ENCODE peak calls at places on chromosomes 3 and 15, in six cellular contexts. C is HepG2, F is HL-60, V is K562, U is GM12878, I is H1. K is an unnamed sample.
A peak's percentile ranks its signal among the peaks of the same experiment; 100 is the strongest.

GRCh38 chr15:95693917-95694316 is 636.6 kb upstream of the NR2F2 start:
- DNase-seq in C (no peak), F (no peak), V (no peak), U (no peak), I (no peak), K (no peak)

GRCh38 chr15:65246026-65246714 is 34.9 kb upstream of the CILP start:
- DNase-seq in C (no peak), F (no peak), V (no peak), U (no peak), I (no peak), K (no peak)

GRCh38 chr15:92666780-92667179 is 11.2 kb upstream of the FAM174B start:
- DNase-seq in C (no peak), F (no peak), V (no peak), U (no peak), I (no peak), K (no peak)

GRCh38 chr15:62362608-62363007 is 197.5 kb upstream of the C2CD4B start:
- DNase-seq in C (no peak), F (no peak), V (no peak), U (no peak), I (no peak), K (no peak)

GRCh38 chr3:178436773-178437172 is 99.5 kb upstream of the KCNMB2 start:
- DNase-seq in C (no peak), F (no peak), V (peak; percentile 14), U (no peak), I (no peak), K (peak; percentile 55)

GRCh38 chr15:29571728-29572454 is 250.4 kb downstream of the TJP1 start:
- DNase-seq in C (no peak), F (no peak), V (no peak), U (no peak), I (no peak), K (peak; percentile 55)

GRCh38 chr3:65422154-65422553 is 616.6 kb downstream of the MAGI1 start:
- DNase-seq in C (no peak), F (no peak), V (no peak), U (no peak), I (no peak), K (no peak)

GRCh38 chr15:42156266-42156922 is at the start of gene PLA2G4F:
- DNase-seq in C (no peak), F (no peak), V (no peak), U (no peak), I (no peak), K (no peak)

GRCh38 chr3:29186982-29187718 is 93.7 kb upstream of the RBMS3 start:
- DNase-seq in C (no peak), F (no peak), V (no peak), U (no peak), I (no peak), K (no peak)

GRCh38 chr15:66619152-66619903 is 53.5 kb upstream of the LCTL start:
- DNase-seq in C (peak; percentile 52), F (peak; percentile 38), V (peak; percentile 71), U (no peak), I (peak; percentile 44), K (peak; percentile 90)

GRCh38 chr3:157263027-157263426 is 103.1 kb upstream of the CCNL1 start:
- DNase-seq in C (no peak), F (no peak), V (no peak), U (no peak), I (no peak), K (no peak)

GRCh38 chr15:72341361-72341760 is 21.4 kb upstream of the CELF6 start:
- DNase-seq in C (no peak), F (no peak), V (peak; percentile 30), U (no peak), I (peak; percentile 46), K (peak; percentile 39)

GRCh38 chr15:41780727-41781126 is 6.4 kb downstream of the MAPKBP1 start:
- DNase-seq in C (no peak), F (no peak), V (no peak), U (no peak), I (no peak), K (no peak)

GRCh38 chr3:77467702-77468407 is 428.0 kb downstream of the ROBO2 start:
- DNase-seq in C (no peak), F (no peak), V (no peak), U (no peak), I (no peak), K (no peak)

GRCh38 chr3:40464339-40465110 is 7.4 kb downstream of the RPL14 start:
- DNase-seq in C (no peak), F (no peak), V (no peak), U (no peak), I (no peak), K (no peak)

GRCh38 chr15:101320501-101321052 is 25.5 kb upstream of the SNRPA1 start:
- DNase-seq in C (no peak), F (peak; percentile 93), V (no peak), U (no peak), I (no peak), K (no peak)

GRCh38 chr3:197329382-197329781 is 31.0 kb upstream of the DLG1 start:
- DNase-seq in C (no peak), F (no peak), V (no peak), U (no peak), I (no peak), K (no peak)

GRCh38 chr3:40858364-40859115 is 333.8 kb downstream of the ZNF621 start:
- DNase-seq in C (no peak), F (no peak), V (no peak), U (no peak), I (no peak), K (no peak)

GRCh38 chr3:38657369-38657768 is 7.9 kb upstream of the SCN5A start:
- DNase-seq in C (no peak), F (no peak), V (no peak), U (no peak), I (no peak), K (no peak)

GRCh38 chr3:71189480-71189879 is 394.0 kb downstream of the FOXP1 start:
- DNase-seq in C (no peak), F (no peak), V (no peak), U (no peak), I (no peak), K (no peak)

GRCh38 chr3:142853270-142854163 is 35.4 kb downstream of the PCOLCE2 start:
- DNase-seq in C (peak; percentile 71), F (no peak), V (no peak), U (no peak), I (no peak), K (no peak)

GRCh38 chr3:29099775-29100174 is 181.1 kb upstream of the RBMS3 start:
- DNase-seq in C (no peak), F (no peak), V (no peak), U (no peak), I (no peak), K (no peak)

GRCh38 chr3:98333989-98334606 is 19.6 kb upstream of the OR5K4 start:
- DNase-seq in C (no peak), F (no peak), V (no peak), U (no peak), I (no peak), K (no peak)

GRCh38 chr3:177468816-177469590 is 271.7 kb upstream of the TBL1XR1 start:
- DNase-seq in C (no peak), F (no peak), V (no peak), U (no peak), I (no peak), K (no peak)

GRCh38 chr3:39639344-39640236 is 169.8 kb upstream of the MYRIP start:
- DNase-seq in C (peak; percentile 40), F (peak; percentile 37), V (peak; percentile 66), U (no peak), I (peak; percentile 23), K (no peak)

GRCh38 chr3:73029321-73029796 is 32.1 kb upstream of the EBLN2 start:
- DNase-seq in C (peak; percentile 53), F (no peak), V (no peak), U (no peak), I (no peak), K (no peak)

GRCh38 chr15:87293016-87293415 is 963.5 kb downstream of the NTRK3 start:
- DNase-seq in C (no peak), F (no peak), V (no peak), U (no peak), I (no peak), K (no peak)

GRCh38 chr15:87287156-87287555 is 969.4 kb downstream of the NTRK3 start:
- DNase-seq in C (no peak), F (no peak), V (no peak), U (no peak), I (no peak), K (no peak)
- TF ChIP-seq GABPA in C (no peak), F (no peak), V (no peak), U (no peak), I (no peak), K (no peak)

DNA sequence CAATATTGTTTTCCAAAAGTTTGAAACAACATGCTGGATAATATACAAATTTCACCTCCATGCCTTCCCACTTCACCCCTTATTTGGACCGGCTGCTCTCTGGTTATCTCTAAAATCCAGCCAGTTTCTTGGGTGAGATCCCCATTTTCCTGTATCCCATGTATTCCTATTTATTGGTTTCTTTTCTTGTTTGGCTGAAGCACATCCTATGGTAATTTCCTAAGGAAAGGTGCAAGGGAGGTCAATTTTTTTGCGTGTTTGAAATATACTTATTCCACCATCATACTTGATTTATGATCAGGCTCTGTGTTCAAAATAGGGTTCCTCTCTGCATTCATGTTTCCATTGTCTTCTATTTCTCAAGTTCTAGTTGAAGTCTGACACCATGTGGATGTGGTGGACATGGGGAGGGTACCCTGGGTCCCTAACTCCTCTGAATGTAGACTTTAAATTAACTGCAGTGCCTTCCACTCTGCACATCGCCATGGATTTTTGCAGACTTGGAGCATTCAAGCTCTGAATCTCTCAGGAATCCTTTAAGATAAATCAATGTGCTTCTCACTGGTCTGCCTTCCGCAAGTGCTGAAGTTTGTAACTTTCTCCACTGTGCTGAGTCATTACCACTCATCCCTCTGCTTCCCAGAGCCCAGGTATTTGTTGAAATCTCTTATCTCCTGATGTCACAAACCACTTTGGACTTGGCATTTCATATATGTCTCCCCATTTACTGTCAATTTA is 52.1 kb upstream of the TLE3 start:
- DNase-seq in C (no peak), F (no peak), V (peak; percentile 38), U (no peak), I (no peak), K (no peak)
- TF ChIP-seq GABPA in C (no peak), F (no peak), V (no peak), U (no peak), I (no peak), K (no peak)

DNA sequence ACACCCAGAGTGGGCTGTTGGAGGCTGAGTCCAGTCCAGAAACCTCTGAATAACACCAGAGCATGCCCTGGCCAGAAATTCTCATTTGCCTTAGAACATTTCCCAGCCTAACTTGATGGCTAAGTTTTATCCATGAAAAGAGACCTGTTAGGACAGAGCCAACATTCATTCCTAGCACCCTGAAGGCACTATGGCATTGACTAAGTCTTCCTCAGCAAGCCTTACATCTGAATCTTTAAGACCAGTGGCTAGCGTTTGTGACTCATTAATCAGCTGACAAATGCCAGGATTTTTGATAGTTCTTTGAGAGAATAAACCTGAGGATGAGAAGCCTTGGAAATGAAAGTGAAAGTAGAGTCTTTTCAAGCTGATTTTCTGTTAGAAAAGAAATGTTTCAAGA is 1087.1 kb upstream of the ALCAM start:
- DNase-seq in C (no peak), F (no peak), V (no peak), U (no peak), I (no peak), K (no peak)
- TF ChIP-seq GABPA in C (no peak), F (no peak), V (no peak), U (no peak), I (no peak), K (no peak)

DNA sequence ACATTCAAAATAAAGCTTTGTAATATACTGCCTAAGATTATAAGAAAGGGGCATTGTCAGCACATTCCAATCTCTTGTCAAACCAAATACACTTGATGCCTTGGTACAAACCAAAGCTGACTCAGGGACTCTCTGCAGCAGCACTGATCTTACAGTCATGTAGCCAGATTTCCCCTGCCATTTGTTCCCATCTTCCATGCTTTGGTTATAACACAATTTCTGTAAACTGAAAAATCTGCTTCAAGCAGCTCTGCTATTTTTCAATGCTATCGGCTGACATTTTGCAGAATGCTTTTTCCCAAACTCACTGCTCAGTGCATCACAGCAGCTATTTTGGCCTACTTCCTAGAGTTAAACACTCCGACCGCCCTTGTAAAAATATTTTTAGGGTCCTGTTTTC is 18.2 kb downstream of the PLOD2 start:
- DNase-seq in C (no peak), F (no peak), V (no peak), U (no peak), I (no peak), K (no peak)
- TF ChIP-seq GABPA in C (no peak), F (no peak), V (no peak), U (no peak), I (no peak), K (no peak)

K was measured in SK-N-SH.